ENCODE peak calls at places on chromosomes 4 and X, in four cellular contexts. P, C, T and G are unnamed samples.

GRCh38 chr4:4417886-4418285 is 31.0 kb downstream of the NSG1 start:
- DNase-seq in P (no peak), C (no peak), T (no peak), G (no peak)

GRCh38 chr4:189436207-189436606 is 504.5 kb upstream of the FRG1 start:
- DNase-seq in C (no peak), T (no peak), P (no peak), G (no peak)

GRCh38 chrX:151970661-151971060 is 3.8 kb downstream of the GABRE start:
- DNase-seq in C (no peak), P (no peak), T (peak; percentile 77), G (no peak)

GRCh38 chrX:13774696-13775095 is 40.1 kb downstream of the OFD1 start:
- DNase-seq in T (no peak), C (no peak), P (no peak), G (no peak)

GRCh38 chrX:43735534-43735933 is 79.4 kb downstream of the MAOA start:
- DNase-seq in C (no peak), P (no peak), T (no peak), G (no peak)

GRCh38 chr4:107719211-107719926 is 665 bp downstream of the PAPSS1 start:
- DNase-seq in P (no peak), C (peak; percentile 51), T (no peak), G (no peak)

GRCh38 chrX:3711331-3711917 is 2.0 kb downstream of the PRKX start:
- DNase-seq in P (no peak), T (no peak), C (peak; percentile 32), G (no peak)

GRCh38 chrX:74924449-74925209 is 623 bp downstream of the NEXMIF start:
- DNase-seq in P (peak; percentile 67), T (no peak), C (peak; percentile 80), G (peak; percentile 84)

GRCh38 chr4:153205028-153205648 is 895 bp downstream of the TRIM2 start:
- DNase-seq in C (peak; percentile 38), P (no peak), T (no peak), G (no peak)

GRCh38 chrX:107537815-107538214 is 88.4 kb downstream of the FRMPD3 start:
- DNase-seq in P (no peak), T (no peak), C (peak; percentile 58), G (no peak)

GRCh38 chr4:184960505-184960971 is 57.8 kb upstream of the HELT start:
- DNase-seq in T (no peak), C (no peak), P (no peak), G (peak; percentile 72)

GRCh38 chr4:102580463-102580842 is 79.3 kb downstream of the NFKB1 start:
- DNase-seq in T (no peak), P (no peak), C (peak; percentile 42), G (no peak)

GRCh38 chr4:139267301-139267700 is 12.7 kb downstream of the MGARP start:
- DNase-seq in T (no peak), P (no peak), C (no peak), G (no peak)

GRCh38 chr4:87853108-87853507 is 20.3 kb downstream of the MEPE start:
- DNase-seq in C (peak; percentile 28), T (no peak), P (no peak), G (no peak)

GRCh38 chrX:47814853-47815252 is 21.8 kb upstream of the ZNF81 start:
- DNase-seq in P (no peak), T (no peak), C (no peak), G (no peak)

GRCh38 chrX:108309144-108309543 is 129.1 kb downstream of the COL4A6 start:
- DNase-seq in T (peak; percentile 45), C (no peak), P (no peak), G (no peak)

GRCh38 chr4:186844059-186844681 is 120.5 kb upstream of the FAT1 start:
- DNase-seq in C (no peak), T (peak; percentile 26), P (no peak), G (no peak)

GRCh38 chr4:120443111-120443510 is 376.5 kb upstream of the MAD2L1 start:
- DNase-seq in P (no peak), C (no peak), T (no peak), G (no peak)

GRCh38 chrX:72395252-72395651 is 89.5 kb upstream of the CITED1 start:
- DNase-seq in C (no peak), T (no peak), P (no peak), G (no peak)

DNA sequence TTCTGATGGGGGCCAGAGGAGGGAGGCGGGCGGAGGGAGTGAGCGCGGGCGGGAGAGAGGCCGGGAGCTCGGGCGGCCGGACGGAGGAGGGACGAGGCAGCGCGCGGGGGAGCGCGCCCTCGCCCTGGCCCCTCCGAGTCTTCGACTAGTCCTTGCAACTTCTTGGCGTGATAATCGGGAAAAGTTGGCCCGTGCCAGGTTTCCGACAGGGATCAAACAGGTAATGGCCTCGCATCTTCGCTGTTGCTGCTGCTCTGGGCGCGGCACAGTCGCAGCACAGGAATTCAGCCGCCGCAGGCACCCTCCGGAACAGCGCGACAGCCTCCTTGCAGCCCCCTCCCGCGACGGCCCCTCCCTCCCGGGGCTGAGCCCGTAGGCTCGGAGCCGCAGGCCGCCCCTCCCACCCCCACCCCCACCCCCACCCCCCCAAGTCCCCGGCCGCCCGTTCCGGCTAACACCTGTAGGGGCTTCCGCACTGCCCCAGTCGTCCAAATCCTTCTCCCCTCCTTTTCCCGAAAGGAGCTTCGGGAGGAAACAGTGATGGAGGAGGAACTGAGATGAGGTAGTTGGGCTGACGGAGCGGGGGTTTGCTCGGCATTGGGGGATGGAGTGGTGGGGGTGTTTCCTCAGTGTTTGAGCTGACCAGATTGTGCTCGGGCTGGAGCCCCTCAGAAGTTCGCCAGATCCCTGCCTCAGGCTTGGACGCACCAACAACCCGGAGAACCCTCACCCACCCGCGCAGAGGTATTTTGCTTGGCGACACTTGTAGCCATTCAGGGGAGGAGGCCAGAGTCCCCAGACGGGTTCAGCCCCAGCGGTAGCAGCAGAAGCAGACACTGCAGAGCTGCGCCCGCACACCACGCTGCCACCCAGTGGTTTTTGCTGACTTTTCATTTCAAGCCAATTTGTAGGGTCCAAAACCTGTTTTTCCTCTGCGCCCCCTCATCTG is at the start of gene FGF13:
- DNase-seq in T (no peak), C (peak; percentile 2), P (no peak), G (no peak)
- TF ChIP-seq CTCF in T (no peak), C (no peak), P (peak; percentile 71), G (no peak)

GRCh38 chr4:78596111-78596742 is 44.7 kb downstream of the ANXA3 start:
- DNase-seq in P (no peak), C (no peak), T (no peak), G (no peak)

GRCh38 chr4:78591404-78591803 is 39.8 kb downstream of the ANXA3 start:
- DNase-seq in T (no peak), P (no peak), C (no peak), G (no peak)

GRCh38 chr4:78588894-78589545 is 37.5 kb downstream of the ANXA3 start:
- DNase-seq in P (no peak), C (no peak), T (no peak), G (no peak)

DNA sequence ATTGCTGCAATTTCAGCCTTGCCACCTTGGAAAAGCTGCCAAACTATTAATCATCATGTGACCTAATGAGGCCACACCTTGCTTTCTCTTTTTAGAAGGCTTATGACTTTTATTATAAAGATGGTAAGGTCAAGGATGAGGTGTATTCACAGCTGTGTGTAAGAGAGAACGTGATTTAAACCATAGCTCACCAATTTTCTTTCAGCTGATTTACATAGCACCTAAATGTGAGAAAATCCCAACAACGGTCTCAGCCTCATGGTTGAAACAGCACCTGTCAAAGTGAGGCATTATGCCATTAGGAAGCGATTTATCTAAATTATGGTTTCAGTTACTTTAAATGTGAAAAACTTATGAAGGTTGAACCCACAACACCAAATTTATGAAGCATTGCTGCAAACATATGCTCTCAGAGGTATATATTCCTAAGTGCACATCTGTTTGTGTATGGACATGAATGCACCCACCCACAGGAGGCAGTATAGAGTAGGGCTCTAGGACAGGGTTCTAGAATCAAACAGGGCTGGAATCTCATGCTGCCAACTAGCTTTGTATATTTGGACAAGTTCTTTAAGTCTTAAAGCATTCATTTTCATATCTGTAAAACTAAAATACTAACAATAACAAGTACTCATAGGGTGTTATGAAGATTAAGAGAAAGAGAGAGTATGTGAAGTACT is 40.7 kb downstream of the ANXA3 start:
- DNase-seq in P (no peak), T (no peak), C (peak; percentile 44), G (no peak)
- TF ChIP-seq CTCF in P (peak; percentile 58), T (peak; percentile 20), C (peak; percentile 49), G (peak; percentile 25)

GRCh38 chrX:30816079-30816478 is 73.0 kb downstream of the TAB3 start:
- DNase-seq in T (no peak), P (no peak), C (no peak), G (no peak)

GRCh38 chrX:30822719-30823118 is 66.3 kb downstream of the TAB3 start:
- DNase-seq in T (no peak), P (no peak), C (no peak), G (no peak)

GRCh38 chrX:30822068-30822671 is 66.9 kb downstream of the TAB3 start:
- DNase-seq in T (no peak), C (peak; percentile 53), P (no peak), G (no peak)

GRCh38 chrX:30821116-30821515 is 67.9 kb downstream of the TAB3 start:
- DNase-seq in P (no peak), C (no peak), T (no peak), G (no peak)

GRCh38 chrX:30819080-30819479 is 70.0 kb downstream of the TAB3 start:
- DNase-seq in P (no peak), T (no peak), C (no peak), G (no peak)
- TF ChIP-seq CTCF in P (no peak), T (no peak), C (no peak), G (no peak)

DNA sequence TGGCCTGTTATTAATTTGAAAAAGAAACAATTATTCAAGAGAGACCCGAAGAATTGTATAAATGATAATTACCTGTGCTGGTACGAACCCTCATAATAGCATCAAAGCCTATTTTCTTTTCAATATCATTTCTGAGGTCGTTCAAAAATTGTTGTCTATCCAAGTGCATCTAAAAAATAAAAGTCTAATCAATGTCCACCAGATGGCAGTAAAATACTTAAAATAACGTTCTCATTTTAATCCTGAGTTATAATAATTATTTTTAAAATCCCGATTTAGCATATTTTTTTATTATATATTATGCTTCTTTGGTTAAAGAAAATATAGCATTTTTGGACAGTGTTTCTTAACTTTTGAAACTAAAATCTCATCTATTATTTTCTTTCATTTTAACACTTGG is 55.7 kb downstream of the METTL14 start:
- DNase-seq in C (no peak), P (no peak), T (no peak), G (no peak)
- TF ChIP-seq CTCF in C (peak; percentile 7), P (peak; percentile 79), T (peak; percentile 23), G (peak; percentile 55)